ENCODE peak calls at places on chromosomes 2 and 18, in five cellular contexts. One of them, this sample, is unnamed.

GRCh38 chr2:109694190-109694589 is 80.0 kb downstream of the SOWAHC start:
- DNase-seq in heart left ventricle: no peak
- DNase-seq in tibial artery: no peak
- DNase-seq in HL-60: no peak
- DNase-seq in cardiac muscle cell: no peak
- DNase-seq in this sample: no peak

GRCh38 chr18:76687271-76688006 is 134.9 kb upstream of the ZNF236 start:
- DNase-seq in heart left ventricle: no peak
- DNase-seq in tibial artery: no peak
- DNase-seq in HL-60: no peak
- DNase-seq in cardiac muscle cell: no peak
- DNase-seq in this sample: no peak

GRCh38 chr2:236210536-236210935 is 42.4 kb upstream of the GBX2 start:
- DNase-seq in heart left ventricle: no peak
- DNase-seq in tibial artery: no peak
- DNase-seq in HL-60: no peak
- DNase-seq in cardiac muscle cell: no peak
- DNase-seq in this sample: no peak

GRCh38 chr18:12092398-12093229 is 1.0 kb upstream of the ANKRD62 start:
- DNase-seq in heart left ventricle: peak; percentile 16
- DNase-seq in tibial artery: no peak
- DNase-seq in HL-60: peak; percentile 36
- DNase-seq in cardiac muscle cell: peak; percentile 48
- DNase-seq in this sample: no peak

GRCh38 chr18:62198259-62198658 is 11.2 kb downstream of the RELCH start:
- DNase-seq in heart left ventricle: no peak
- DNase-seq in tibial artery: no peak
- DNase-seq in HL-60: no peak
- DNase-seq in cardiac muscle cell: no peak
- DNase-seq in this sample: no peak

GRCh38 chr2:174023591-174024523 is 58.7 kb upstream of the SP3 start:
- DNase-seq in heart left ventricle: peak; percentile 44
- DNase-seq in tibial artery: peak; percentile 78
- DNase-seq in HL-60: peak; percentile 89
- DNase-seq in cardiac muscle cell: peak; percentile 92
- DNase-seq in this sample: no peak

GRCh38 chr2:235094457-235094856 is 142.6 kb downstream of the SH3BP4 start:
- DNase-seq in heart left ventricle: no peak
- DNase-seq in tibial artery: no peak
- DNase-seq in HL-60: no peak
- DNase-seq in cardiac muscle cell: no peak
- DNase-seq in this sample: no peak

GRCh38 chr2:33541243-33541642 is 57.9 kb downstream of the FAM98A start:
- DNase-seq in heart left ventricle: no peak
- DNase-seq in tibial artery: no peak
- DNase-seq in HL-60: no peak
- DNase-seq in cardiac muscle cell: no peak
- DNase-seq in this sample: no peak

GRCh38 chr18:24552218-24552617 is 91.8 kb downstream of the HRH4 start:
- DNase-seq in heart left ventricle: no peak
- DNase-seq in tibial artery: no peak
- DNase-seq in HL-60: no peak
- DNase-seq in cardiac muscle cell: no peak
- DNase-seq in this sample: no peak

GRCh38 chr2:22513563-22513962 is 871.4 kb upstream of the KLHL29 start:
- DNase-seq in heart left ventricle: no peak
- DNase-seq in tibial artery: no peak
- DNase-seq in HL-60: no peak
- DNase-seq in cardiac muscle cell: no peak
- DNase-seq in this sample: no peak

GRCh38 chr18:2681993-2682603 is 26.6 kb downstream of the SMCHD1 start:
- DNase-seq in heart left ventricle: no peak
- DNase-seq in tibial artery: no peak
- DNase-seq in HL-60: no peak
- DNase-seq in cardiac muscle cell: no peak
- DNase-seq in this sample: no peak

GRCh38 chr2:11753886-11754704 is 7.7 kb downstream of the LPIN1 start:
- DNase-seq in heart left ventricle: no peak
- DNase-seq in tibial artery: no peak
- DNase-seq in HL-60: no peak
- DNase-seq in cardiac muscle cell: no peak
- DNase-seq in this sample: no peak

GRCh38 chr2:183222751-183223150 is 98.5 kb downstream of the NUP35 start:
- DNase-seq in heart left ventricle: no peak
- DNase-seq in tibial artery: no peak
- DNase-seq in HL-60: no peak
- DNase-seq in cardiac muscle cell: no peak
- DNase-seq in this sample: no peak

GRCh38 chr2:200399046-200399445 is 92.6 kb downstream of the SPATS2L start:
- DNase-seq in heart left ventricle: no peak
- DNase-seq in tibial artery: no peak
- DNase-seq in HL-60: no peak
- DNase-seq in cardiac muscle cell: no peak
- DNase-seq in this sample: no peak

GRCh38 chr18:36692909-36693308 is 135.9 kb downstream of the TPGS2 start:
- DNase-seq in heart left ventricle: no peak
- DNase-seq in tibial artery: no peak
- DNase-seq in HL-60: no peak
- DNase-seq in cardiac muscle cell: no peak
- DNase-seq in this sample: no peak

GRCh38 chr18:22601481-22601880 is 183.8 kb upstream of the CTAGE1 start:
- DNase-seq in heart left ventricle: no peak
- DNase-seq in tibial artery: no peak
- DNase-seq in HL-60: no peak
- DNase-seq in cardiac muscle cell: no peak
- DNase-seq in this sample: no peak

GRCh38 chr2:137291810-137292209 is 526.5 kb downstream of the THSD7B start:
- DNase-seq in heart left ventricle: no peak
- DNase-seq in tibial artery: no peak
- DNase-seq in HL-60: no peak
- DNase-seq in cardiac muscle cell: no peak
- DNase-seq in this sample: no peak

GRCh38 chr2:233060500-233061006 is 411 bp downstream of the INPP5D start:
- DNase-seq in heart left ventricle: no peak
- DNase-seq in tibial artery: no peak
- DNase-seq in HL-60: peak; percentile 14
- DNase-seq in cardiac muscle cell: no peak
- DNase-seq in this sample: no peak

GRCh38 chr18:74624491-74624890 is 26.8 kb downstream of the ZNF407 start:
- DNase-seq in heart left ventricle: no peak
- DNase-seq in tibial artery: no peak
- DNase-seq in HL-60: no peak
- DNase-seq in cardiac muscle cell: no peak
- DNase-seq in this sample: no peak

GRCh38 chr18:51522338-51522737 is 324.9 kb upstream of the MEX3C start:
- DNase-seq in heart left ventricle: no peak
- DNase-seq in tibial artery: no peak
- DNase-seq in HL-60: no peak
- DNase-seq in cardiac muscle cell: no peak
- DNase-seq in this sample: no peak

GRCh38 chr2:233422649-233423435 is 68.5 kb downstream of the DGKD start:
- DNase-seq in heart left ventricle: no peak
- DNase-seq in tibial artery: no peak
- DNase-seq in HL-60: no peak
- DNase-seq in cardiac muscle cell: no peak
- DNase-seq in this sample: no peak

GRCh38 chr2:8427211-8427610 is 254.6 kb upstream of the ID2 start:
- DNase-seq in heart left ventricle: no peak
- DNase-seq in tibial artery: no peak
- DNase-seq in HL-60: no peak
- DNase-seq in cardiac muscle cell: no peak
- DNase-seq in this sample: no peak

GRCh38 chr18:44732604-44733003 is 51.9 kb downstream of the SETBP1 start:
- DNase-seq in heart left ventricle: no peak
- DNase-seq in tibial artery: no peak
- DNase-seq in HL-60: no peak
- DNase-seq in cardiac muscle cell: peak; percentile 27
- DNase-seq in this sample: no peak
- TF ChIP-seq CTCF in heart left ventricle: no peak
- TF ChIP-seq CTCF in tibial artery: no peak
- TF ChIP-seq CTCF in HL-60: no peak
- TF ChIP-seq CTCF in cardiac muscle cell: no peak
- TF ChIP-seq CTCF in this sample: no peak

GRCh38 chr2:102674370-102674769 is 55.0 kb downstream of the SLC9A2 start:
- DNase-seq in heart left ventricle: no peak
- DNase-seq in tibial artery: no peak
- DNase-seq in HL-60: no peak
- DNase-seq in cardiac muscle cell: no peak
- DNase-seq in this sample: no peak

GRCh38 chr2:102669401-102669800 is 50.0 kb downstream of the SLC9A2 start:
- DNase-seq in heart left ventricle: no peak
- DNase-seq in tibial artery: no peak
- DNase-seq in HL-60: no peak
- DNase-seq in cardiac muscle cell: no peak
- DNase-seq in this sample: no peak

GRCh38 chr2:102674836-102675235 is 55.5 kb downstream of the SLC9A2 start:
- DNase-seq in heart left ventricle: no peak
- DNase-seq in tibial artery: no peak
- DNase-seq in HL-60: no peak
- DNase-seq in cardiac muscle cell: no peak
- DNase-seq in this sample: no peak

GRCh38 chr2:102668171-102668570 is 48.8 kb downstream of the SLC9A2 start:
- DNase-seq in heart left ventricle: no peak
- DNase-seq in tibial artery: no peak
- DNase-seq in HL-60: no peak
- DNase-seq in cardiac muscle cell: no peak
- DNase-seq in this sample: no peak

GRCh38 chr2:102672124-102672786 is 52.9 kb downstream of the SLC9A2 start:
- DNase-seq in heart left ventricle: no peak
- DNase-seq in tibial artery: no peak
- DNase-seq in HL-60: no peak
- DNase-seq in cardiac muscle cell: no peak
- DNase-seq in this sample: no peak
- H3K27me3 ChIP-seq in heart left ventricle: no peaks in the 10 kb centered on the region
- H3K27me3 ChIP-seq in tibial artery: no peaks in the 10 kb centered on the region
- H3K27me3 ChIP-seq in HL-60: no peaks in the 10 kb centered on the region
- H3K27me3 ChIP-seq in cardiac muscle cell: no peaks in the 10 kb centered on the region
- H3K27me3 ChIP-seq in this sample: no peaks in the 10 kb centered on the region

DNA sequence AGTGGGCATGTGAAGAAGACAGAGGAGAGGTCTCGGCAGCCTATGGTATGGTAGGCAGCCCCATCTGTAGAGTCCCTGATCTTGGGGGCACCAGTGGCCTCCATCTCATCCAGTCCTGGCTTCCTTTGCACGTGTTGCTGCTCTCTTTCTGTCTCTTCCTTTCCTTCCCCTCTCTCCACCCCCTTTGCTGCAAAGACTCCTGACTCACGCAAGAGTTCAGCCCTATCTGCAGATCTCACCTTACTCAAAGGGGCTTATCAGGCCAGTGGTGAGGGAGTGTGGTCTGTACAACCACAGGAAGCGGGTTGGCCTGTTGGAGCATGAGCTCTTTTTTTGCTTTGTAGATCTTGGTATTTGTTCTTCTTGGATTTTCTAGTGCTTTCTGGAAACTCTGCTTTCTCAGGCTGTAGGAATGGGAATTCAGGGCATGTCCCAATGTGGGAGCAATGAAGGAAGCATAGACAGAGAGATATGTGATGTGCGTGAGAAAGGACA is 14.6 kb upstream of the NT5DC4 start:
- DNase-seq in heart left ventricle: no peak
- DNase-seq in tibial artery: no peak
- DNase-seq in HL-60: peak; percentile 92
- DNase-seq in cardiac muscle cell: no peak
- DNase-seq in this sample: no peak
- TF ChIP-seq CTCF in heart left ventricle: no peak
- TF ChIP-seq CTCF in tibial artery: no peak
- TF ChIP-seq CTCF in HL-60: no peak
- TF ChIP-seq CTCF in cardiac muscle cell: no peak
- TF ChIP-seq CTCF in this sample: no peak

GRCh38 chr18:59579509-59579908 is 117.7 kb downstream of the CCBE1 start:
- DNase-seq in heart left ventricle: no peak
- DNase-seq in tibial artery: no peak
- DNase-seq in HL-60: no peak
- DNase-seq in cardiac muscle cell: no peak
- DNase-seq in this sample: no peak

DNA sequence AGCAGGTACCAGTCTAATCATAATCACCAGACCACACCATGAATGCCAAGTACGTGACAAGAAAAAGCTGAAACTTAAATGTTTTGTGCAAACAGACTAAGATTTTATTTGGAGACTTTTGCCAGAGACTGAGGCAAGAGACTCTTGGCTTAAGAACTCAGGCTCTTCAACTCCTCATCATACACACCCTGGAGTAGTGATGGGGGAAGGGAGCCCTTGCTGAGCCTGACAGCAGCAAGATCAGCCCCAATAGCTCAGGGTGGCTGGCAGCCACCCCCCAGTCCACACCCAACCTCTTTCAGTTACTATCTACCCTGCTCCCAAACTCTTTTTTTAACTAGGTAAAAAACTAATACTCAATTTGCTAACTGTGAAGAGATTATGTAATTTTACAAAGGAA is 114.8 kb downstream of the CCBE1 start:
- DNase-seq in heart left ventricle: no peak
- DNase-seq in tibial artery: no peak
- DNase-seq in HL-60: no peak
- DNase-seq in cardiac muscle cell: peak; percentile 20
- DNase-seq in this sample: no peak
- H3K27me3 ChIP-seq in heart left ventricle: no peaks in the 10 kb centered on the region
- H3K27me3 ChIP-seq in tibial artery: peaks cover 6% of the 10 kb centered on the region
- H3K27me3 ChIP-seq in HL-60: peaks cover 4% of the 10 kb centered on the region
- H3K27me3 ChIP-seq in cardiac muscle cell: peaks cover under 1% of the 10 kb centered on the region
- H3K27me3 ChIP-seq in this sample: no peaks in the 10 kb centered on the region

GRCh38 chr2:145593991-145594702 is 1074.2 kb upstream of the ZEB2 start:
- DNase-seq in heart left ventricle: peak; percentile 3
- DNase-seq in tibial artery: no peak
- DNase-seq in HL-60: no peak
- DNase-seq in cardiac muscle cell: peak; percentile 10
- DNase-seq in this sample: no peak
- TF ChIP-seq CTCF in heart left ventricle: no peak
- TF ChIP-seq CTCF in tibial artery: no peak
- TF ChIP-seq CTCF in HL-60: no peak
- TF ChIP-seq CTCF in cardiac muscle cell: peak; percentile 36
- TF ChIP-seq CTCF in this sample: no peak

DNA sequence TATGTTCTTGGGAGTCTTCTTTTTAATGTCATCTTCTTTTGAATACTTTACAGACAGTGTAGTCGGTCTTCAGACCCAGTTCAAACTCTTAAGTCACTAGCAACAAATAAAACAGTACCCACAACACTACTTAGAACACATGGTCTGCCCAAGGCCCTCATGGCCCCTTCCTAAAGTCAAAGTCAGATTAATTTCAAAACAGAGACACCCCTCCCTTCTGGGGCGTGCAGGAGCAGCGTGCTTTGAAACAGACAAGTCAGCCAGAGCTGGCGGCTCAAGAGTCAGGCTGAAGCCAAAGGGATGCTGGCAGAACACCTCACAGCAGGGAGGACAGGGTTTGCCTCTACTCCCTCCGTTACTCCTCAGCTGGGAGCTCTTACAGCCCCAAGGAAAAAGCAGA is 77.5 kb downstream of the TFCP2L1 start:
- DNase-seq in heart left ventricle: no peak
- DNase-seq in tibial artery: no peak
- DNase-seq in HL-60: no peak
- DNase-seq in cardiac muscle cell: no peak
- DNase-seq in this sample: no peak
- H3K27me3 ChIP-seq in heart left ventricle: no peaks in the 10 kb centered on the region
- H3K27me3 ChIP-seq in tibial artery: peaks cover 2% of the 10 kb centered on the region
- H3K27me3 ChIP-seq in HL-60: no peaks in the 10 kb centered on the region
- H3K27me3 ChIP-seq in cardiac muscle cell: no peaks in the 10 kb centered on the region
- H3K27me3 ChIP-seq in this sample: no peaks in the 10 kb centered on the region

GRCh38 chr2:35454966-35455638 is 900.5 kb upstream of the CRIM1 start:
- DNase-seq in heart left ventricle: no peak
- DNase-seq in tibial artery: no peak
- DNase-seq in HL-60: no peak
- DNase-seq in cardiac muscle cell: no peak
- DNase-seq in this sample: no peak
- TF ChIP-seq CTCF in heart left ventricle: no peak
- TF ChIP-seq CTCF in tibial artery: no peak
- TF ChIP-seq CTCF in HL-60: no peak
- TF ChIP-seq CTCF in cardiac muscle cell: no peak
- TF ChIP-seq CTCF in this sample: no peak